ENCODE peak calls at places on chromosomes 11 and 22, in seven cellular contexts. One of them, this sample, is unnamed.

GRCh38 chr22:23704829-23705228 is 14.0 kb downstream of the RGL4 start:
- DNase-seq in AG10803: no peak
- DNase-seq in ovary: no peak
- DNase-seq in DMS 273 treated with DMSO at 0.1 percent for 48 hours: no peak
- DNase-seq in activated T-helper 9 cell treated with anti-CD3 and anti-CD28 coated beads, Interleukin-2, amount 50 U/mL, for 16 hours: no peak
- DNase-seq in sciatic nerve: no peak
- DNase-seq in HAP-1: no peak
- DNase-seq in this sample: no peak

GRCh38 chr11:14320020-14320419 is 39.0 kb downstream of the RRAS2 start:
- DNase-seq in AG10803: peak; percentile 24
- DNase-seq in ovary: no peak
- DNase-seq in DMS 273 treated with DMSO at 0.1 percent for 48 hours: no peak
- DNase-seq in activated T-helper 9 cell treated with anti-CD3 and anti-CD28 coated beads, Interleukin-2, amount 50 U/mL, for 16 hours: no peak
- DNase-seq in sciatic nerve: no peak
- DNase-seq in HAP-1: no peak
- DNase-seq in this sample: no peak

GRCh38 chr11:110896358-110896757 is 184.1 kb upstream of the ARHGAP20 start:
- DNase-seq in AG10803: peak; percentile 71
- DNase-seq in ovary: no peak
- DNase-seq in DMS 273 treated with DMSO at 0.1 percent for 48 hours: no peak
- DNase-seq in activated T-helper 9 cell treated with anti-CD3 and anti-CD28 coated beads, Interleukin-2, amount 50 U/mL, for 16 hours: no peak
- DNase-seq in sciatic nerve: no peak
- DNase-seq in HAP-1: no peak
- DNase-seq in this sample: no peak

GRCh38 chr11:20158597-20159257 is 1.5 kb downstream of the DBX1 start:
- DNase-seq in AG10803: peak; percentile 53
- DNase-seq in ovary: no peak
- DNase-seq in DMS 273 treated with DMSO at 0.1 percent for 48 hours: no peak
- DNase-seq in activated T-helper 9 cell treated with anti-CD3 and anti-CD28 coated beads, Interleukin-2, amount 50 U/mL, for 16 hours: no peak
- DNase-seq in sciatic nerve: peak; percentile 70
- DNase-seq in HAP-1: peak; percentile 25
- DNase-seq in this sample: no peak

GRCh38 chr11:66113132-66113856 is 43.2 kb downstream of the PACS1 start:
- DNase-seq in AG10803: peak; percentile 80
- DNase-seq in ovary: no peak
- DNase-seq in DMS 273 treated with DMSO at 0.1 percent for 48 hours: no peak
- DNase-seq in activated T-helper 9 cell treated with anti-CD3 and anti-CD28 coated beads, Interleukin-2, amount 50 U/mL, for 16 hours: no peak
- DNase-seq in sciatic nerve: no peak
- DNase-seq in HAP-1: peak; percentile 29
- DNase-seq in this sample: peak; percentile 65

GRCh38 chr11:125494987-125495725 is 909 bp downstream of the FEZ1 start:
- DNase-seq in AG10803: peak; percentile 39
- DNase-seq in ovary: peak; percentile 41
- DNase-seq in DMS 273 treated with DMSO at 0.1 percent for 48 hours: no peak
- DNase-seq in activated T-helper 9 cell treated with anti-CD3 and anti-CD28 coated beads, Interleukin-2, amount 50 U/mL, for 16 hours: no peak
- DNase-seq in sciatic nerve: peak; percentile 72
- DNase-seq in HAP-1: peak; percentile 29
- DNase-seq in this sample: no peak

GRCh38 chr11:6757373-6757967 is 14.3 kb downstream of the OR2AG2 start:
- DNase-seq in AG10803: peak; percentile 54
- DNase-seq in ovary: peak; percentile 33
- DNase-seq in DMS 273 treated with DMSO at 0.1 percent for 48 hours: peak; percentile 9
- DNase-seq in activated T-helper 9 cell treated with anti-CD3 and anti-CD28 coated beads, Interleukin-2, amount 50 U/mL, for 16 hours: peak; percentile 36
- DNase-seq in sciatic nerve: no peak
- DNase-seq in HAP-1: peak; percentile 54
- DNase-seq in this sample: peak; percentile 78

GRCh38 chr11:111308140-111308539 is 9.8 kb downstream of the POU2AF3 start:
- DNase-seq in AG10803: no peak
- DNase-seq in ovary: no peak
- DNase-seq in DMS 273 treated with DMSO at 0.1 percent for 48 hours: peak; percentile 91
- DNase-seq in activated T-helper 9 cell treated with anti-CD3 and anti-CD28 coated beads, Interleukin-2, amount 50 U/mL, for 16 hours: no peak
- DNase-seq in sciatic nerve: no peak
- DNase-seq in HAP-1: no peak
- DNase-seq in this sample: no peak

GRCh38 chr22:41360126-41360525 is 21.6 kb upstream of the TEF start:
- DNase-seq in AG10803: no peak
- DNase-seq in ovary: no peak
- DNase-seq in DMS 273 treated with DMSO at 0.1 percent for 48 hours: no peak
- DNase-seq in activated T-helper 9 cell treated with anti-CD3 and anti-CD28 coated beads, Interleukin-2, amount 50 U/mL, for 16 hours: no peak
- DNase-seq in sciatic nerve: no peak
- DNase-seq in HAP-1: no peak
- DNase-seq in this sample: no peak

GRCh38 chr11:105524286-105524685 is 85.6 kb upstream of the GRIA4 start:
- DNase-seq in AG10803: no peak
- DNase-seq in ovary: no peak
- DNase-seq in DMS 273 treated with DMSO at 0.1 percent for 48 hours: no peak
- DNase-seq in activated T-helper 9 cell treated with anti-CD3 and anti-CD28 coated beads, Interleukin-2, amount 50 U/mL, for 16 hours: no peak
- DNase-seq in sciatic nerve: no peak
- DNase-seq in HAP-1: peak; percentile 86
- DNase-seq in this sample: no peak

GRCh38 chr11:2787816-2788750 is 88.3 kb upstream of the KCNQ1OT1 start:
- DNase-seq in AG10803: no peak
- DNase-seq in ovary: peak; percentile 13
- DNase-seq in DMS 273 treated with DMSO at 0.1 percent for 48 hours: no peak
- DNase-seq in activated T-helper 9 cell treated with anti-CD3 and anti-CD28 coated beads, Interleukin-2, amount 50 U/mL, for 16 hours: no peak
- DNase-seq in sciatic nerve: peak; percentile 35
- DNase-seq in HAP-1: no peak
- DNase-seq in this sample: no peak

GRCh38 chr22:30266445-30267381 is at the start of gene OSM:
- DNase-seq in AG10803: no peak
- DNase-seq in ovary: no peak
- DNase-seq in DMS 273 treated with DMSO at 0.1 percent for 48 hours: no peak
- DNase-seq in activated T-helper 9 cell treated with anti-CD3 and anti-CD28 coated beads, Interleukin-2, amount 50 U/mL, for 16 hours: peak; percentile 46
- DNase-seq in sciatic nerve: peak; percentile 79
- DNase-seq in HAP-1: no peak
- DNase-seq in this sample: peak; percentile 81

This sample was measured in Karpas-422.